ENCODE peak calls at places on chromosomes 5 and 9, in five cellular contexts. N is colonic mucosa, V is heart left ventricle, T is A549, M is adrenal gland. L is an unnamed sample.

GRCh38 chr5:132749506-132749905 is 2.3 kb downstream of the CCNI2 start:
- DNase-seq in M (no peak), V (no peak), T (no peak), N (no peak), L (no peak)

GRCh38 chr5:179275941-179276837 is 69.1 kb downstream of the ADAMTS2 start:
- DNase-seq in N (peak), M (peak), V (peak), T (no peak), L (no peak)

GRCh38 chr9:28073278-28073677 is 500.0 kb upstream of the C9orf72 start:
- DNase-seq in N (peak), M (peak), T (peak), V (peak), L (peak)

GRCh38 chr5:6182271-6182815 is 196.0 kb downstream of the MED10 start:
- DNase-seq in M (no peak), T (no peak), N (no peak), V (no peak), L (no peak)

GRCh38 chr9:130336027-130336595 is 70.6 kb downstream of the HMCN2 start:
- DNase-seq in V (no peak), N (no peak), T (no peak), M (no peak), L (no peak)

GRCh38 chr5:170572453-170572852 is 68.6 kb downstream of the KCNIP1 start:
- DNase-seq in M (no peak), T (peak), N (no peak), V (no peak), L (no peak)

GRCh38 chr5:59133801-59134261 is 551.0 kb downstream of the RAB3C start:
- DNase-seq in V (no peak), T (peak), N (no peak), M (no peak), L (no peak)

GRCh38 chr9:121499427-121500164 is at the start of gene GGTA1:
- DNase-seq in N (peak), T (peak), V (peak), M (peak), L (peak)

GRCh38 chr5:132074091-132074771 is 642 bp downstream of the CSF2 start:
- DNase-seq in N (no peak), V (no peak), M (no peak), T (no peak), L (no peak)

GRCh38 chr9:135488013-135488330 is 8.4 kb downstream of the PPP1R26 start:
- DNase-seq in N (no peak), T (no peak), V (no peak), M (no peak), L (no peak)

GRCh38 chr9:114057161-114057560 is 20.9 kb downstream of the AMBP start:
- DNase-seq in T (no peak), V (no peak), M (no peak), N (peak), L (no peak)

GRCh38 chr9:87445646-87446045 is 52.0 kb upstream of the DAPK1 start:
- DNase-seq in N (peak), T (peak), M (peak), V (peak), L (peak)

GRCh38 chr9:21991039-21991959 is 2.9 kb downstream of the CDKN2A start:
- DNase-seq in T (no peak), V (no peak), M (no peak), N (no peak), L (no peak)

GRCh38 chr9:105670315-105670714 is 8.1 kb downstream of the TAL2 start:
- DNase-seq in N (no peak), T (no peak), V (no peak), M (no peak), L (no peak)

GRCh38 chr5:80034962-80035821 is at the start of gene THBS4:
- DNase-seq in N (no peak), V (peak), M (no peak), T (no peak), L (peak)

GRCh38 chr9:33234511-33235467 is 5.2 kb upstream of the SPINK4 start:
- DNase-seq in N (peak), M (no peak), V (no peak), T (peak), L (no peak)

GRCh38 chr9:118809160-118809625 is 560.0 kb downstream of the BRINP1 start:
- DNase-seq in M (no peak), N (no peak), V (no peak), T (no peak), L (no peak)

GRCh38 chr5:59813761-59814562 is 79.6 kb downstream of the PDE4D start:
- DNase-seq in N (peak), M (peak), V (no peak), T (peak), L (peak)

GRCh38 chr5:139414601-139415121 is 10.8 kb upstream of the SPATA24 start:
- DNase-seq in T (no peak), M (peak), N (no peak), V (no peak), L (no peak)

GRCh38 chr9:92664394-92665152 is 5.4 kb downstream of the IPPK start:
- DNase-seq in N (no peak), T (no peak), V (no peak), M (peak), L (no peak)
- H3K27ac ChIP-seq in N (no peak), T (no peak), V (no peak), M (no peak), L (no peak)

GRCh38 chr9:96004384-96004783 is 128.9 kb downstream of the ERCC6L2 start:
- DNase-seq in T (no peak), V (no peak), M (no peak), N (no peak), L (no peak)

GRCh38 chr9:95999390-95999789 is 123.9 kb downstream of the ERCC6L2 start:
- DNase-seq in N (no peak), M (no peak), V (no peak), T (no peak), L (no peak)
- H3K4me3 ChIP-seq in N (no peak), M (no peak), V (no peak), T (no peak), L (no peak)

GRCh38 chr9:127418037-127418471 is 6.1 kb upstream of the ZNF79 start:
- DNase-seq in N (no peak), V (no peak), M (peak), T (peak), L (peak)
- TF ChIP-seq CTCF in N (no peak), V (no peak), M (no peak), T (peak), L (peak)

DNA sequence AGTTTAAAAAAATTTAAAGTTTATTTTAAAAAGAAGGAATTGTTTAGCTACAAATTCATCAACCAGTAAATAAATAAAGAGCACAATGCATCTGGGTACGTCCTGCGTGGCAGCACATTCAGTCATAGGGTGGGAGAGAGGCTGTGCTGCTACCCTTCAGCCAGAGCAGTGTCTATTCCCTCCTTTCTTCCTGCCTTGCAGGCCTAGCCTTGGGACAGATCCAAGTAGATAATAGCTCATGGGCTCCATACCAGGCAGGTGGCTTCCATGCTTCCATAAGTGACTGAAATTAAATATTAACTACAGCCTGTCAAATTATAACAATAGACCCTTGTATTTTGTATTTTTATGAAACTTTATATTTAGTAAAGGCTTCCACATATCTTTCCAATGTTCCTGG is 408.3 kb upstream of the RGMB start:
- DNase-seq in N (peak), V (no peak), T (no peak), M (no peak), L (no peak)
- H3K27ac ChIP-seq in N (no peak), V (no peak), T (no peak), M (no peak), L (no peak)

DNA sequence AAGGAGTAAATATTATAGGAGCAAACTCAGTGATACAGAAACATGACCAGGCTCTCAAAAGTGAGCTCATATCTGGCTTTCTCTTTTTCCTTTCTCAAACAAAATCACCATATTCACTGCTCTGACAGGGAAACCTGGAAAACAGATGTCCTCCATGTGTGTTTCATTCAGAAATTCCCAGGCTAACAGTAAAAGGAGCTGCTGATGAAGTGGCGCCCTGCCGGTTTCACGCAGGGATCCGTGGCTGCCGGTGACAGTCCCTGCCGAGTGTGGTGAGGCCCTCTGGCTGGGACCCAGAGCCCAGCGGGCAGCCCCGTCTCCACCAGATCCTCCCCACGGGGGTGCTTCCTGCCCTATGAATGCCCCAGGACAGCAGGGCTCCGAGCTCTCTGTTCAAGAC is 208.1 kb downstream of the GNA14 start:
- DNase-seq in N (no peak), V (no peak), M (no peak), T (no peak), L (no peak)
- H3K4me3 ChIP-seq in N (no peak), V (no peak), M (no peak), T (no peak), L (no peak)

DNA sequence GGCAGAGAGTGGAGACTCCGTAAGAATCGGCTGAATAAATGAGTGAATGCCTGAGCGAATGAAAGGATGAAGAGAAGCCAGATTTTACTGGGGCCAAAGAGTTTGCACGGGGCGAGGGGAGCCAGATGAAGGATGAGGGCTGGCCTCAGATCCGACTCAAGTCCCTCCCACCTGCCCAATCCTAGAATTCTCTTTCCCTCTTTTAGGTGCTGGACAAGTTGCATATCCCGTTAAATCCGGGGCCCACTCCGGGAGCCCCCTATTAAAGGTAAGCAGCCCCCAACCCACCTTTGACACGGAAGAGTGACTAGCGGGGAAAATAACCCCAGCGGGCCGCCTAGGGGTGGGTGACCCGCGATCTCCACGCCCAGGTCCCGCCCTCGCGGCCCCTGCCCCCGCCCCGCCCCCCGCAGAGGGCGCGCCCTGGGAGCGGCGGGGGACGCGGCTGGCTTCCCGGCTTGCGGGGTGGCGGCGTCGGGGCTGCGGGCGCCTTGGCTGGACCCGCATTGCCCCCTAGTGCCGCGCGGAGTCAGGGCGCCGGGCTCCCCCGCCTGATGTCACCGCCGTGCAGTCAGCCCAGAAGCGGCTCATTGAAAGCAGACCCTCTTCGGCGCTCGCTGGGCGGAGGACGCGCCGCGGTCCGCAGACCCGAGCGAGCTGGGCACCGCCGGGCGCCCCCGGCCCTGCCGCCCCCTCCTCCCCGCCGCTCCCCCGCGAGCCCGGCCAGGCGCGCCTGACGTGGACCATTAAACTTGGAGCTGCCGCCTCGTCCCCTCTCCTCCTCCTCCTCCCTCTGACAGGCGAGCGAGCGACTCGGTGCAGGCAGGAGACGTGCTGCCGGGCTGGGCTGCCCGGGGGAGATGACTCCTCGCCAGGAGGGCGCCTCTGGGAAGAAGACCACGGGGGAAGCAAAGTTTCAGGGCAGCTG is at the start of gene ADRA1B:
- DNase-seq in T (peak), V (peak), N (peak), M (peak), L (peak)
- TF ChIP-seq CTCF in T (peak), V (peak), N (peak), M (peak), L (peak)

GRCh38 chr9:136588663-136589464 is 43.0 kb upstream of the NOTCH1 start:
- DNase-seq in V (no peak), T (no peak), M (no peak), N (no peak), L (peak)
- H3K27ac ChIP-seq in V (peak), T (peak), M (no peak), N (no peak), L (peak)

GRCh38 chr5:137750436-137750835 is 3.7 kb downstream of the HNRNPA0 start:
- DNase-seq in V (no peak), M (no peak), N (no peak), T (no peak), L (no peak)
- H3K4me3 ChIP-seq in V (no peak), M (no peak), N (no peak), T (no peak), L (no peak)

GRCh38 chr9:1429328-1429727 is 379.2 kb downstream of the DMRT2 start:
- DNase-seq in M (no peak), T (peak), V (no peak), N (no peak), L (peak)
- TF ChIP-seq CTCF in M (no peak), T (no peak), V (peak), N (no peak), L (peak)

GRCh38 chr5:96565843-96566242 is 96.3 kb upstream of the CAST start:
- DNase-seq in V (no peak), N (no peak), M (no peak), T (peak), L (no peak)
- H3K27ac ChIP-seq in V (no peak), N (no peak), M (no peak), T (peak), L (no peak)